ENCODE peak calls at places on chromosome 15, in five cellular contexts. J, R, H, D and B are unnamed samples.

GRCh38 chr15:31338318-31338878 is 11.8 kb downstream of the KLF13 start:
- DNase-seq in J (peak; percentile 57), R (no peak), H (no peak), D (no peak), B (peak; percentile 69)

GRCh38 chr15:70715840-70716510 is 47.4 kb downstream of the UACA start:
- DNase-seq in J (no peak), R (no peak), H (no peak), D (no peak), B (no peak)

GRCh38 chr15:98904466-98905048 is 103.0 kb downstream of the PGPEP1L start:
- DNase-seq in J (no peak), R (no peak), H (no peak), D (no peak), B (peak; percentile 20)

GRCh38 chr15:95162521-95162920 is 931.2 kb downstream of the MCTP2 start:
- DNase-seq in J (no peak), R (no peak), H (no peak), D (no peak), B (no peak)

GRCh38 chr15:79455361-79455760 is 23.2 kb downstream of the MINAR1 start:
- DNase-seq in J (no peak), R (no peak), H (no peak), D (no peak), B (no peak)

GRCh38 chr15:90956551-90957104 is 1.9 kb downstream of the RCCD1 start:
- DNase-seq in J (peak; percentile 79), R (peak; percentile 87), H (peak; percentile 68), D (no peak), B (peak; percentile 59)

GRCh38 chr15:80779658-80780415 is 667 bp downstream of the CEMIP start:
- DNase-seq in J (peak; percentile 25), R (no peak), H (no peak), D (no peak), B (no peak)

GRCh38 chr15:87935583-87935982 is 321.0 kb downstream of the NTRK3 start:
- DNase-seq in J (no peak), R (no peak), H (no peak), D (no peak), B (no peak)

GRCh38 chr15:70032509-70032908 is 65.2 kb downstream of the TLE3 start:
- DNase-seq in J (no peak), R (no peak), H (no peak), D (no peak), B (no peak)

GRCh38 chr15:31502541-31503229 is 176.1 kb downstream of the KLF13 start:
- DNase-seq in J (no peak), R (no peak), H (no peak), D (peak; percentile 40), B (no peak)

GRCh38 chr15:70278644-70279043 is 180.9 kb upstream of the TLE3 start:
- DNase-seq in J (no peak), R (no peak), H (no peak), D (no peak), B (no peak)

GRCh38 chr15:34341922-34342736 is 807 bp downstream of the NOP10 start:
- DNase-seq in J (no peak), R (no peak), H (no peak), D (no peak), B (no peak)

GRCh38 chr15:66682865-66683264 is 19.2 kb upstream of the SMAD6 start:
- DNase-seq in J (no peak), R (no peak), H (no peak), D (no peak), B (no peak)

GRCh38 chr15:66827039-66827697 is 125.1 kb downstream of the SMAD6 start:
- DNase-seq in J (no peak), R (no peak), H (no peak), D (no peak), B (no peak)

GRCh38 chr15:63185206-63185605 is 4.2 kb upstream of the RAB8B start:
- DNase-seq in J (no peak), R (no peak), H (no peak), D (peak; percentile 44), B (no peak)

GRCh38 chr15:67091073-67091965 is 25.9 kb downstream of the SMAD3 start:
- DNase-seq in J (peak; percentile 72), R (no peak), H (peak; percentile 41), D (peak; percentile 87), B (no peak)

GRCh38 chr15:32701863-32702262 is 15.9 kb upstream of the GREM1 start:
- DNase-seq in J (no peak), R (no peak), H (no peak), D (no peak), B (no peak)

GRCh38 chr15:69990566-69991391 is 106.9 kb downstream of the TLE3 start:
- DNase-seq in J (no peak), R (no peak), H (no peak), D (no peak), B (no peak)

GRCh38 chr15:45867281-45867680 is 232.5 kb downstream of the SQOR start:
- DNase-seq in J (no peak), R (no peak), H (no peak), D (no peak), B (no peak)

GRCh38 chr15:80160570-80161156 is 7.9 kb downstream of the FAH start:
- DNase-seq in J (no peak), R (no peak), H (no peak), D (peak; percentile 68), B (no peak)

GRCh38 chr15:60091150-60091549 is 87.0 kb downstream of the FOXB1 start:
- DNase-seq in J (no peak), R (no peak), H (no peak), D (no peak), B (no peak)

GRCh38 chr15:84981711-84982300 is at the start of gene PDE8A:
- DNase-seq in J (peak; percentile 51), R (peak; percentile 29), H (no peak), D (no peak), B (peak; percentile 57)

GRCh38 chr15:58898150-58898680 is 35.3 kb downstream of the SLTM start:
- DNase-seq in J (no peak), R (no peak), H (no peak), D (no peak), B (no peak)